ENCODE peak calls at places on chromosomes 3 and 15, in five cellular contexts. One of them, this sample, is unnamed.

GRCh38 chr3:15301761-15302160 is 30.6 kb downstream of the SH3BP5 start:
- DNase-seq in K562: no peak
- DNase-seq in endothelial cell of umbilical vein: no peak
- DNase-seq in transverse colon: no peak
- DNase-seq in H1: no peak
- DNase-seq in this sample: no peak

GRCh38 chr15:38671675-38672141 is 107.1 kb upstream of the RASGRP1 start:
- DNase-seq in K562: peak; percentile 45
- DNase-seq in endothelial cell of umbilical vein: no peak
- DNase-seq in transverse colon: no peak
- DNase-seq in H1: no peak
- DNase-seq in this sample: no peak

GRCh38 chr15:66692808-66693596 is 9.0 kb upstream of the SMAD6 start:
- DNase-seq in K562: no peak
- DNase-seq in endothelial cell of umbilical vein: no peak
- DNase-seq in transverse colon: no peak
- DNase-seq in H1: no peak
- DNase-seq in this sample: no peak

GRCh38 chr3:173403376-173403775 is 5.8 kb downstream of the NLGN1 start:
- DNase-seq in K562: no peak
- DNase-seq in endothelial cell of umbilical vein: no peak
- DNase-seq in transverse colon: no peak
- DNase-seq in H1: no peak
- DNase-seq in this sample: no peak

GRCh38 chr3:44019736-44020135 is 221.9 kb upstream of the TOPAZ1 start:
- DNase-seq in K562: no peak
- DNase-seq in endothelial cell of umbilical vein: no peak
- DNase-seq in transverse colon: no peak
- DNase-seq in H1: no peak
- DNase-seq in this sample: no peak

GRCh38 chr15:90864507-90864906 is 3.9 kb upstream of the FURIN start:
- DNase-seq in K562: peak; percentile 58
- DNase-seq in endothelial cell of umbilical vein: no peak
- DNase-seq in transverse colon: no peak
- DNase-seq in H1: no peak
- DNase-seq in this sample: no peak

GRCh38 chr3:48439820-48440589 is at the start of the genes CCDC51 and TMA7:
- DNase-seq in K562: peak; percentile 96
- DNase-seq in endothelial cell of umbilical vein: peak; percentile 96
- DNase-seq in transverse colon: peak; percentile 99
- DNase-seq in H1: peak; percentile 94
- DNase-seq in this sample: peak; percentile 97

GRCh38 chr3:88113311-88114162 is 36.2 kb upstream of the C3orf38 start:
- DNase-seq in K562: peak; percentile 79
- DNase-seq in endothelial cell of umbilical vein: peak; percentile 84
- DNase-seq in transverse colon: peak; percentile 53
- DNase-seq in H1: peak; percentile 5
- DNase-seq in this sample: peak; percentile 11

GRCh38 chr3:42498791-42499477 is 3.5 kb upstream of the VIPR1 start:
- DNase-seq in K562: no peak
- DNase-seq in endothelial cell of umbilical vein: no peak
- DNase-seq in transverse colon: no peak
- DNase-seq in H1: no peak
- DNase-seq in this sample: no peak

GRCh38 chr3:162441716-162442115 is 945.1 kb downstream of the OTOL1 start:
- DNase-seq in K562: no peak
- DNase-seq in endothelial cell of umbilical vein: no peak
- DNase-seq in transverse colon: no peak
- DNase-seq in H1: no peak
- DNase-seq in this sample: no peak

GRCh38 chr15:73851679-73852078 is 21.7 kb upstream of the TBC1D21 start:
- DNase-seq in K562: peak; percentile 70
- DNase-seq in endothelial cell of umbilical vein: peak; percentile 34
- DNase-seq in transverse colon: peak; percentile 12
- DNase-seq in H1: peak; percentile 50
- DNase-seq in this sample: no peak

GRCh38 chr3:122555275-122556071 is 8.6 kb downstream of the PARP9 start:
- DNase-seq in K562: no peak
- DNase-seq in endothelial cell of umbilical vein: no peak
- DNase-seq in transverse colon: no peak
- DNase-seq in H1: no peak
- DNase-seq in this sample: no peak

GRCh38 chr15:100092034-100092433 is 249.7 kb downstream of the ADAMTS17 start:
- DNase-seq in K562: no peak
- DNase-seq in endothelial cell of umbilical vein: no peak
- DNase-seq in transverse colon: no peak
- DNase-seq in H1: no peak
- DNase-seq in this sample: no peak

GRCh38 chr3:160003520-160004128 is 15.0 kb downstream of the IL12A start:
- DNase-seq in K562: peak; percentile 34
- DNase-seq in endothelial cell of umbilical vein: peak; percentile 68
- DNase-seq in transverse colon: peak; percentile 71
- DNase-seq in H1: no peak
- DNase-seq in this sample: peak; percentile 26

GRCh38 chr3:83193526-83193925 is 1432.1 kb upstream of the GBE1 start:
- DNase-seq in K562: no peak
- DNase-seq in endothelial cell of umbilical vein: no peak
- DNase-seq in transverse colon: no peak
- DNase-seq in H1: no peak
- DNase-seq in this sample: no peak

GRCh38 chr3:128485283-128486156 is 7.5 kb downstream of the GATA2 start:
- DNase-seq in K562: peak; percentile 36
- DNase-seq in endothelial cell of umbilical vein: no peak
- DNase-seq in transverse colon: no peak
- DNase-seq in H1: no peak
- DNase-seq in this sample: no peak

GRCh38 chr15:23687143-23687470 is at the start of gene NDN:
- DNase-seq in K562: peak; percentile 50
- DNase-seq in endothelial cell of umbilical vein: peak; percentile 3
- DNase-seq in transverse colon: peak; percentile 41
- DNase-seq in H1: no peak
- DNase-seq in this sample: no peak

GRCh38 chr3:14479591-14479990 is 60.6 kb downstream of the GRIP2 start:
- DNase-seq in K562: no peak
- DNase-seq in endothelial cell of umbilical vein: no peak
- DNase-seq in transverse colon: no peak
- DNase-seq in H1: no peak
- DNase-seq in this sample: no peak

GRCh38 chr3:152909180-152909883 is 74.4 kb downstream of the P2RY1 start:
- DNase-seq in K562: peak; percentile 60
- DNase-seq in endothelial cell of umbilical vein: peak; percentile 71
- DNase-seq in transverse colon: no peak
- DNase-seq in H1: no peak
- DNase-seq in this sample: no peak

GRCh38 chr3:133487920-133488540 is 85.5 kb upstream of the CDV3 start:
- DNase-seq in K562: peak; percentile 37
- DNase-seq in endothelial cell of umbilical vein: peak; percentile 37
- DNase-seq in transverse colon: no peak
- DNase-seq in H1: no peak
- DNase-seq in this sample: no peak

GRCh38 chr3:56222866-56223265 is 245.4 kb downstream of the ERC2 start:
- DNase-seq in K562: no peak
- DNase-seq in endothelial cell of umbilical vein: no peak
- DNase-seq in transverse colon: no peak
- DNase-seq in H1: no peak
- DNase-seq in this sample: no peak

GRCh38 chr3:143145951-143146350 is 26.4 kb downstream of the CHST2 start:
- DNase-seq in K562: no peak
- DNase-seq in endothelial cell of umbilical vein: no peak
- DNase-seq in transverse colon: no peak
- DNase-seq in H1: no peak
- DNase-seq in this sample: no peak

GRCh38 chr3:10370429-10370828 is 49.5 kb upstream of the SEC13 start:
- DNase-seq in K562: peak; percentile 76
- DNase-seq in endothelial cell of umbilical vein: no peak
- DNase-seq in transverse colon: no peak
- DNase-seq in H1: no peak
- DNase-seq in this sample: no peak

GRCh38 chr3:140557476-140557875 is 120.4 kb upstream of the TRIM42 start:
- DNase-seq in K562: no peak
- DNase-seq in endothelial cell of umbilical vein: no peak
- DNase-seq in transverse colon: no peak
- DNase-seq in H1: no peak
- DNase-seq in this sample: no peak

GRCh38 chr3:45985532-45986302 is 9.9 kb downstream of the FYCO1 start:
- DNase-seq in K562: no peak
- DNase-seq in endothelial cell of umbilical vein: no peak
- DNase-seq in transverse colon: no peak
- DNase-seq in H1: no peak
- DNase-seq in this sample: no peak

GRCh38 chr3:150227839-150228238 is 180.3 kb upstream of the TSC22D2 start:
- DNase-seq in K562: peak; percentile 78
- DNase-seq in endothelial cell of umbilical vein: peak; percentile 72
- DNase-seq in transverse colon: peak; percentile 64
- DNase-seq in H1: peak; percentile 51
- DNase-seq in this sample: no peak

GRCh38 chr3:73542127-73542526 is 82.6 kb downstream of the PDZRN3 start:
- DNase-seq in K562: no peak
- DNase-seq in endothelial cell of umbilical vein: no peak
- DNase-seq in transverse colon: peak; percentile 50
- DNase-seq in H1: no peak
- DNase-seq in this sample: no peak

GRCh38 chr3:138594150-138594934 is at the start of gene CEP70:
- DNase-seq in K562: peak; percentile 93
- DNase-seq in endothelial cell of umbilical vein: peak; percentile 96
- DNase-seq in transverse colon: peak; percentile 96
- DNase-seq in H1: peak; percentile 85
- DNase-seq in this sample: peak; percentile 44

GRCh38 chr3:47163023-47163989 is 607 bp downstream of the SETD2 start:
- DNase-seq in K562: peak; percentile 56
- DNase-seq in endothelial cell of umbilical vein: peak; percentile 57
- DNase-seq in transverse colon: peak; percentile 46
- DNase-seq in H1: no peak
- DNase-seq in this sample: peak; percentile 30

GRCh38 chr3:17033516-17034168 is 148.9 kb downstream of the PLCL2 start:
- DNase-seq in K562: no peak
- DNase-seq in endothelial cell of umbilical vein: no peak
- DNase-seq in transverse colon: no peak
- DNase-seq in H1: no peak
- DNase-seq in this sample: no peak

GRCh38 chr3:53243165-53243564 is 12.7 kb downstream of the TKT start:
- DNase-seq in K562: no peak
- DNase-seq in endothelial cell of umbilical vein: peak; percentile 58
- DNase-seq in transverse colon: no peak
- DNase-seq in H1: no peak
- DNase-seq in this sample: no peak

GRCh38 chr3:136882575-136882974 is 20.6 kb downstream of the NCK1 start:
- DNase-seq in K562: peak; percentile 49
- DNase-seq in endothelial cell of umbilical vein: no peak
- DNase-seq in transverse colon: no peak
- DNase-seq in H1: no peak
- DNase-seq in this sample: no peak

GRCh38 chr3:186630950-186631624 is 9.1 kb upstream of the FETUB start:
- DNase-seq in K562: no peak
- DNase-seq in endothelial cell of umbilical vein: no peak
- DNase-seq in transverse colon: no peak
- DNase-seq in H1: no peak
- DNase-seq in this sample: no peak

GRCh38 chr3:150177673-150178378 is 207.1 kb upstream of the PFN2 start:
- DNase-seq in K562: no peak
- DNase-seq in endothelial cell of umbilical vein: no peak
- DNase-seq in transverse colon: no peak
- DNase-seq in H1: no peak
- DNase-seq in this sample: no peak

GRCh38 chr3:71090207-71090606 is 493.3 kb downstream of the FOXP1 start:
- DNase-seq in K562: no peak
- DNase-seq in endothelial cell of umbilical vein: no peak
- DNase-seq in transverse colon: no peak
- DNase-seq in H1: no peak
- DNase-seq in this sample: no peak

GRCh38 chr3:96966181-96966929 is 152.0 kb downstream of the EPHA6 start:
- DNase-seq in K562: no peak
- DNase-seq in endothelial cell of umbilical vein: no peak
- DNase-seq in transverse colon: no peak
- DNase-seq in H1: no peak
- DNase-seq in this sample: no peak

GRCh38 chr3:128486692-128487537 is 6.1 kb downstream of the GATA2 start:
- DNase-seq in K562: peak; percentile 57
- DNase-seq in endothelial cell of umbilical vein: peak; percentile 43
- DNase-seq in transverse colon: no peak
- DNase-seq in H1: no peak
- DNase-seq in this sample: no peak

GRCh38 chr3:31219131-31219843 is 313.4 kb upstream of the STT3B start:
- DNase-seq in K562: no peak
- DNase-seq in endothelial cell of umbilical vein: no peak
- DNase-seq in transverse colon: no peak
- DNase-seq in H1: no peak
- DNase-seq in this sample: no peak

GRCh38 chr3:158801696-158802398 is at the start of gene MFSD1:
- DNase-seq in K562: peak; percentile 96
- DNase-seq in endothelial cell of umbilical vein: peak; percentile 87
- DNase-seq in transverse colon: peak; percentile 96
- DNase-seq in H1: no peak
- DNase-seq in this sample: peak; percentile 83
- TF ChIP-seq POLR2A in K562: peak; percentile 84
- TF ChIP-seq POLR2A in endothelial cell of umbilical vein: peak; percentile 87
- TF ChIP-seq POLR2A in transverse colon: peak; percentile 88
- TF ChIP-seq POLR2A in H1: peak; percentile 50
- TF ChIP-seq POLR2A in this sample: peak; percentile 61

GRCh38 chr3:69998759-69999158 is 774 bp upstream of the SAMMSON start:
- DNase-seq in K562: no peak
- DNase-seq in endothelial cell of umbilical vein: no peak
- DNase-seq in transverse colon: no peak
- DNase-seq in H1: no peak
- DNase-seq in this sample: no peak
- TF ChIP-seq POLR2AphosphoS5 in K562: no peak
- TF ChIP-seq POLR2AphosphoS5 in endothelial cell of umbilical vein: no peak
- TF ChIP-seq POLR2AphosphoS5 in transverse colon: no peak
- TF ChIP-seq POLR2AphosphoS5 in H1: no peak
- TF ChIP-seq POLR2AphosphoS5 in this sample: no peak

GRCh38 chr3:156816794-156817741 is 9.1 kb upstream of the LEKR1 start:
- DNase-seq in K562: peak; percentile 80
- DNase-seq in endothelial cell of umbilical vein: peak; percentile 86
- DNase-seq in transverse colon: peak; percentile 91
- DNase-seq in H1: peak; percentile 81
- DNase-seq in this sample: peak; percentile 59
- TF ChIP-seq POLR2A in K562: peak; percentile 49
- TF ChIP-seq POLR2A in endothelial cell of umbilical vein: no peak
- TF ChIP-seq POLR2A in transverse colon: peak; percentile 79
- TF ChIP-seq POLR2A in H1: peak; percentile 18
- TF ChIP-seq POLR2A in this sample: peak; percentile 74

GRCh38 chr3:100043271-100043670 is 71.0 kb downstream of the FILIP1L start:
- DNase-seq in K562: no peak
- DNase-seq in endothelial cell of umbilical vein: no peak
- DNase-seq in transverse colon: no peak
- DNase-seq in H1: no peak
- DNase-seq in this sample: no peak

GRCh38 chr3:100040846-100041245 is 73.5 kb downstream of the FILIP1L start:
- DNase-seq in K562: no peak
- DNase-seq in endothelial cell of umbilical vein: no peak
- DNase-seq in transverse colon: no peak
- DNase-seq in H1: no peak
- DNase-seq in this sample: no peak

GRCh38 chr3:100041328-100041749 is 73.0 kb downstream of the FILIP1L start:
- DNase-seq in K562: no peak
- DNase-seq in endothelial cell of umbilical vein: peak; percentile 99
- DNase-seq in transverse colon: no peak
- DNase-seq in H1: no peak
- DNase-seq in this sample: no peak

GRCh38 chr3:100042577-100042981 is 71.7 kb downstream of the FILIP1L start:
- DNase-seq in K562: no peak
- DNase-seq in endothelial cell of umbilical vein: no peak
- DNase-seq in transverse colon: no peak
- DNase-seq in H1: no peak
- DNase-seq in this sample: no peak

GRCh38 chr3:100042144-100042543 is 72.2 kb downstream of the FILIP1L start:
- DNase-seq in K562: no peak
- DNase-seq in endothelial cell of umbilical vein: peak; percentile 91
- DNase-seq in transverse colon: no peak
- DNase-seq in H1: no peak
- DNase-seq in this sample: no peak
- TF ChIP-seq POLR2AphosphoS5 in K562: no peak
- TF ChIP-seq POLR2AphosphoS5 in endothelial cell of umbilical vein: no peak
- TF ChIP-seq POLR2AphosphoS5 in transverse colon: no peak
- TF ChIP-seq POLR2AphosphoS5 in H1: no peak
- TF ChIP-seq POLR2AphosphoS5 in this sample: no peak

This sample was measured in GM12892.